ENCODE peak calls at places on chromosomes 2 and 18, in nine cellular contexts. P, L, N, I, B, X, C, S and Q are unnamed samples. For H3K36me3, the result is how much of the 10 kb centered on the place peaks cover.

GRCh38 chr18:22066083-22066485 is 103.3 kb upstream of the GATA6 start:
- DNase-seq in P (peak), L (no peak), N (no peak), I (no peak), B (no peak), X (no peak), C (no peak), S (no peak), Q (no peak)

GRCh38 chr2:155250800-155251199 is 552.3 kb downstream of the KCNJ3 start:
- DNase-seq in P (peak), L (no peak), N (no peak), I (no peak), B (no peak), X (no peak), C (no peak), S (no peak), Q (no peak)

GRCh38 chr2:71402427-71402826 is 50.9 kb upstream of the DYSF start:
- DNase-seq in P (no peak), L (no peak), N (no peak), I (no peak), B (no peak), X (no peak), C (no peak), S (no peak), Q (no peak)

GRCh38 chr2:237488901-237489860 is 2.1 kb downstream of the MLPH start:
- DNase-seq in P (no peak), L (no peak), N (peak), I (no peak), B (peak), X (no peak), C (no peak), S (peak), Q (peak)

GRCh38 chr2:20430035-20430434 is 16.8 kb upstream of the RHOB start:
- DNase-seq in P (no peak), L (no peak), N (no peak), I (no peak), B (no peak), X (no peak), C (peak), S (no peak), Q (no peak)

GRCh38 chr2:64888591-64889309 is 100.4 kb upstream of the SLC1A4 start:
- DNase-seq in P (peak), L (no peak), N (no peak), I (no peak), B (no peak), X (no peak), C (no peak), S (no peak), Q (no peak)

GRCh38 chr2:174292908-174293307 is 41.8 kb upstream of the SP9 start:
- DNase-seq in P (no peak), L (no peak), N (no peak), I (no peak), B (no peak), X (no peak), C (no peak), S (no peak), Q (no peak)

GRCh38 chr2:212816267-212816666 is 277.7 kb upstream of the ERBB4 start:
- DNase-seq in P (no peak), L (no peak), N (no peak), I (no peak), B (no peak), X (no peak), C (no peak), S (no peak), Q (no peak)

GRCh38 chr2:12950957-12951656 is 234.4 kb downstream of the TRIB2 start:
- DNase-seq in P (peak), L (no peak), N (no peak), I (no peak), B (no peak), X (no peak), C (no peak), S (no peak), Q (no peak)

GRCh38 chr2:120398051-120398960 is 52.4 kb downstream of the INHBB start:
- DNase-seq in P (no peak), L (peak), N (peak), I (no peak), B (no peak), X (no peak), C (peak), S (no peak), Q (peak)

GRCh38 chr2:80238692-80239469 is 65.7 kb downstream of the LRRTM1 start:
- DNase-seq in P (peak), L (peak), N (no peak), I (peak), B (peak), X (no peak), C (no peak), S (peak), Q (no peak)

GRCh38 chr2:177772529-177772928 is 300.0 kb downstream of the PDE11A start:
- DNase-seq in P (peak), L (no peak), N (no peak), I (peak), B (no peak), X (peak), C (no peak), S (no peak), Q (no peak)

GRCh38 chr18:79791141-79791972 is 6.4 kb upstream of the KCNG2 start:
- DNase-seq in P (no peak), L (peak), N (peak), I (no peak), B (peak), X (no peak), C (peak), S (no peak), Q (peak)

GRCh38 chr2:58762176-58762781 is 521.2 kb upstream of the FANCL start:
- DNase-seq in P (peak), L (peak), N (peak), I (peak), B (peak), X (no peak), C (no peak), S (peak), Q (no peak)

GRCh38 chr18:8499810-8500663 is 109.2 kb upstream of the RAB12 start:
- DNase-seq in P (no peak), L (peak), N (no peak), I (no peak), B (no peak), X (no peak), C (peak), S (no peak), Q (no peak)

GRCh38 chr2:20291846-20292408 is 58.7 kb downstream of the PUM2 start:
- DNase-seq in P (peak), L (peak), N (no peak), I (no peak), B (no peak), X (no peak), C (no peak), S (no peak), Q (no peak)

GRCh38 chr2:15993666-15994065 is 53.3 kb downstream of the MYCN start:
- DNase-seq in P (no peak), L (no peak), N (no peak), I (peak), B (no peak), X (no peak), C (no peak), S (no peak), Q (no peak)

GRCh38 chr2:151973901-151974199 is 125.0 kb downstream of the CACNB4 start:
- DNase-seq in P (peak), L (no peak), N (no peak), I (peak), B (no peak), X (no peak), C (no peak), S (no peak), Q (no peak)

GRCh38 chr2:164323978-164324377 is 297.3 kb downstream of the GRB14 start:
- DNase-seq in P (no peak), L (no peak), N (no peak), I (no peak), B (no peak), X (no peak), C (no peak), S (no peak), Q (no peak)

GRCh38 chr18:69250305-69251151 is 150.2 kb upstream of the DOK6 start:
- DNase-seq in P (no peak), L (no peak), N (no peak), I (no peak), B (peak), X (no peak), C (no peak), S (no peak), Q (no peak)

GRCh38 chr2:98453531-98453930 is 8.9 kb downstream of the INPP4A start:
- DNase-seq in P (no peak), L (no peak), N (no peak), I (no peak), B (no peak), X (no peak), C (peak), S (no peak), Q (no peak)

GRCh38 chr2:42967959-42968674 is 175.7 kb upstream of the HAAO start:
- DNase-seq in P (no peak), L (peak), N (no peak), I (peak), B (peak), X (no peak), C (peak), S (no peak), Q (no peak)

GRCh38 chr18:50644807-50645206 is 84.9 kb downstream of the MAPK4 start:
- DNase-seq in P (peak), L (no peak), N (no peak), I (peak), B (no peak), X (no peak), C (no peak), S (no peak), Q (no peak)

GRCh38 chr2:118012778-118013177 is 1.1 kb downstream of the CCDC93 start:
- DNase-seq in P (no peak), L (peak), N (no peak), I (no peak), B (no peak), X (no peak), C (no peak), S (no peak), Q (no peak)

GRCh38 chr2:163779970-163780597 is 44.3 kb upstream of the FIGN start:
- DNase-seq in P (no peak), L (no peak), N (no peak), I (no peak), B (no peak), X (no peak), C (no peak), S (no peak), Q (no peak)

GRCh38 chr2:231369580-231370428 is 25.7 kb upstream of the B3GNT7 start:
- DNase-seq in P (peak), L (peak), N (no peak), I (peak), B (peak), X (no peak), C (no peak), S (no peak), Q (no peak)

GRCh38 chr2:74261204-74261864 is 62.9 kb downstream of the MTHFD2 start:
- DNase-seq in P (peak), L (peak), N (no peak), I (peak), B (peak), X (no peak), C (no peak), S (peak), Q (peak)

GRCh38 chr2:201854221-201854801 is 48.0 kb downstream of the CDK15 start:
- DNase-seq in P (no peak), L (peak), N (no peak), I (no peak), B (no peak), X (no peak), C (no peak), S (no peak), Q (no peak)

GRCh38 chr2:231134910-231135650 is 10.2 kb upstream of the HTR2B start:
- DNase-seq in P (no peak), L (no peak), N (no peak), I (no peak), B (no peak), X (no peak), C (no peak), S (no peak), Q (no peak)

GRCh38 chr2:98308068-98308467 is 38.2 kb upstream of the CNGA3 start:
- DNase-seq in P (no peak), L (peak), N (no peak), I (no peak), B (no peak), X (no peak), C (no peak), S (peak), Q (no peak)

GRCh38 chr2:44290271-44290670 is 15.0 kb downstream of the SLC3A1 start:
- DNase-seq in P (peak), L (no peak), N (no peak), I (no peak), B (no peak), X (no peak), C (no peak), S (no peak), Q (no peak)

GRCh38 chr2:128412181-128412871 is 93.7 kb upstream of the HS6ST1 start:
- DNase-seq in P (no peak), L (no peak), N (peak), I (no peak), B (no peak), X (no peak), C (no peak), S (peak), Q (no peak)

GRCh38 chr2:235600926-235601325 is 107.1 kb downstream of the AGAP1 start:
- DNase-seq in P (no peak), L (no peak), N (no peak), I (no peak), B (no peak), X (no peak), C (no peak), S (no peak), Q (no peak)

GRCh38 chr2:119202610-119203351 is 20.9 kb upstream of the STEAP3 start:
- DNase-seq in P (no peak), L (peak), N (no peak), I (no peak), B (no peak), X (no peak), C (no peak), S (no peak), Q (no peak)

GRCh38 chr2:49288902-49289680 is 134.8 kb upstream of the FSHR start:
- DNase-seq in P (no peak), L (no peak), N (no peak), I (no peak), B (no peak), X (no peak), C (no peak), S (no peak), Q (no peak)

GRCh38 chr2:49288113-49288710 is 133.9 kb upstream of the FSHR start:
- DNase-seq in P (no peak), L (no peak), N (no peak), I (no peak), B (peak), X (no peak), C (no peak), S (no peak), Q (no peak)

GRCh38 chr2:49291619-49292018 is 137.3 kb upstream of the FSHR start:
- DNase-seq in P (peak), L (no peak), N (no peak), I (no peak), B (no peak), X (no peak), C (no peak), S (no peak), Q (no peak)

GRCh38 chr2:49286726-49287125 is 132.4 kb upstream of the FSHR start:
- DNase-seq in P (no peak), L (no peak), N (no peak), I (no peak), B (no peak), X (no peak), C (no peak), S (no peak), Q (no peak)

GRCh38 chr2:49289711-49290110 is 135.4 kb upstream of the FSHR start:
- DNase-seq in P (no peak), L (no peak), N (no peak), I (no peak), B (no peak), X (no peak), C (no peak), S (no peak), Q (no peak)
- H3K36me3 ChIP-seq in P (under half), L (under half), N (under half), I (under half), B (under half), X (under half), C (under half), S (under half), Q (under half)

GRCh38 chr2:113060396-113060795 is 1.4 kb downstream of the IL36RN start:
- DNase-seq in P (no peak), L (no peak), N (no peak), I (no peak), B (no peak), X (no peak), C (no peak), S (peak), Q (no peak)

GRCh38 chr2:113058998-113059960 is at the start of gene IL36RN:
- DNase-seq in P (no peak), L (no peak), N (no peak), I (no peak), B (no peak), X (no peak), C (no peak), S (peak), Q (no peak)

GRCh38 chr2:113058411-113058994 is 495 bp upstream of the IL36RN start:
- DNase-seq in P (no peak), L (no peak), N (no peak), I (no peak), B (no peak), X (no peak), C (no peak), S (no peak), Q (no peak)

GRCh38 chr2:113056501-113056900 is 2.5 kb upstream of the IL36RN start:
- DNase-seq in P (no peak), L (no peak), N (no peak), I (no peak), B (no peak), X (no peak), C (no peak), S (peak), Q (no peak)

DNA sequence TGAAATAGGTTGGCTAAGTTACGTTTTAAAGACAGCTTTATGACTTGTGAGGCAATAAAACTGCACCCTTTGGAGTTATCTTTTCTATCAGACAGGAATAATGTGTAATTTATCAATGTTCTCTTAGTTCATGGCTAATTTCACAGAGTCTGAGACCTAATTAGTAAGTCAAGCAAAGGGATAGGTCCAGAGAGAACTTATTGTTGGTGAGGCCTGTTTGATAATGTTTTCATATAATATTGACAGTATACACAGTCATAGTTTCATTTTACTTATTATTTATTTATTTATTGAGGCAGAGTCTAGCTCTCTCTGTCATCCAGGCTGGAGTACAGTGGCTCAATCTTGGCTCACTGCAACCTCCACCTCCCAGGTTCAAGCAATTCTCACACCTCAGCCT is 1.9 kb upstream of the IL36RN start:
- DNase-seq in P (no peak), L (peak), N (no peak), I (no peak), B (no peak), X (no peak), C (no peak), S (no peak), Q (no peak)
- H3K4me3 ChIP-seq in P (no peak), L (no peak), N (no peak), I (no peak), B (no peak), X (no peak), C (no peak), S (no peak), Q (no peak)

GRCh38 chr2:168166902-168167510 is 80.4 kb downstream of the STK39 start:
- DNase-seq in P (no peak), L (no peak), N (no peak), I (no peak), B (no peak), X (no peak), C (no peak), S (no peak), Q (no peak)
- H3K36me3 ChIP-seq in P (under half), L (under half), N (under half), I (under half), B (under half), X (under half), C (under half), S (under half), Q (under half)

GRCh38 chr2:217946071-217946470 is 56.7 kb downstream of the TNS1 start:
- DNase-seq in P (no peak), L (peak), N (peak), I (no peak), B (no peak), X (no peak), C (no peak), S (no peak), Q (peak)
- H3K4me3 ChIP-seq in P (no peak), L (no peak), N (no peak), I (no peak), B (no peak), X (no peak), C (no peak), S (no peak), Q (no peak)

GRCh38 chr2:205091411-205091810 is 546.1 kb downstream of the PARD3B start:
- DNase-seq in P (no peak), L (no peak), N (no peak), I (no peak), B (no peak), X (no peak), C (no peak), S (no peak), Q (no peak)
- H3K36me3 ChIP-seq in P (under half), L (under half), N (under half), I (under half), B (under half), X (under half), C (under half), S (under half), Q (under half)

DNA sequence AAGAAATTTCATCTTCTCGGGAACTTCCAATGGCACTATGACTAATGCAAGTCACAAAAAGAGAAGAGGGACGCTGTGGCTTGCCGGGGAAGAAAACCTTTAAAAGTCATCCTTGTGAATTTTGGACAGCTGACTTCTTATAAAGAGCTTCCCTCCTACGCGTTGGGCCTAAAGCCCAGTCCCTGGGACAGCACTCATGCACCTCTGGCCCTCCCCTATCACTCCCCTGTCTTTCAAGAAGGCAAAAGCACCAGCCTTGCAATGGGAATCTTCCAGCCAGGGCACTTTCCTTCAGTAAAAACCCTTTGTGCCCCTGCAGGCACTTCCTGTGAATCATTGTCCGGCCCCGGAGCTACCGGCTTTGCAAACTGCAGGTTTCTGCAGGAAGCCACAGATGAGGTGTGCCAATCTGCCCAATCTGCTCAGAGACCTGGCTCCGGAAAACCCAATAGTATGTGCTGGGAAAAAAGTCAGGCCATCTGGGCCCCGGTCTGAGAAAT is 7.1 kb downstream of the MREG start:
- DNase-seq in P (peak), L (peak), N (peak), I (no peak), B (no peak), X (no peak), C (no peak), S (no peak), Q (peak)
- H3K4me3 ChIP-seq in P (no peak), L (no peak), N (no peak), I (no peak), B (no peak), X (peak), C (no peak), S (no peak), Q (no peak)